ENCODE peak calls at places on chromosomes 4 and X, in five cellular contexts. One of them, this sample, is unnamed.

GRCh38 chr4:153413827-153414226 is 52.3 kb upstream of the TMEM131L start:
- DNase-seq in choroid plexus epithelial cell: no peak
- DNase-seq in kidney epithelial cell: no peak
- DNase-seq in astrocyte of the spinal cord: no peak
- DNase-seq in endothelial cell of umbilical vein: no peak
- DNase-seq in this sample: no peak

GRCh38 chr4:8639021-8639420 is 46.5 kb downstream of the CPZ start:
- DNase-seq in choroid plexus epithelial cell: no peak
- DNase-seq in kidney epithelial cell: no peak
- DNase-seq in astrocyte of the spinal cord: no peak
- DNase-seq in endothelial cell of umbilical vein: no peak
- DNase-seq in this sample: no peak

GRCh38 chr4:153618831-153619230 is 65.2 kb upstream of the TLR2 start:
- DNase-seq in choroid plexus epithelial cell: no peak
- DNase-seq in kidney epithelial cell: no peak
- DNase-seq in astrocyte of the spinal cord: no peak
- DNase-seq in endothelial cell of umbilical vein: no peak
- DNase-seq in this sample: no peak

GRCh38 chr4:107562306-107562705 is 157.7 kb downstream of the PAPSS1 start:
- DNase-seq in choroid plexus epithelial cell: no peak
- DNase-seq in kidney epithelial cell: no peak
- DNase-seq in astrocyte of the spinal cord: no peak
- DNase-seq in endothelial cell of umbilical vein: no peak
- DNase-seq in this sample: no peak

GRCh38 chrX:39167791-39168190 is 366.5 kb downstream of the MID1IP1 start:
- DNase-seq in choroid plexus epithelial cell: no peak
- DNase-seq in kidney epithelial cell: no peak
- DNase-seq in astrocyte of the spinal cord: no peak
- DNase-seq in endothelial cell of umbilical vein: no peak
- DNase-seq in this sample: no peak

GRCh38 chr4:31667701-31668100 is 947.5 kb downstream of the PCDH7 start:
- DNase-seq in choroid plexus epithelial cell: peak
- DNase-seq in kidney epithelial cell: no peak
- DNase-seq in astrocyte of the spinal cord: no peak
- DNase-seq in endothelial cell of umbilical vein: no peak
- DNase-seq in this sample: no peak

GRCh38 chr4:109875106-109875505 is 27.2 kb downstream of the LRIT3 start:
- DNase-seq in choroid plexus epithelial cell: no peak
- DNase-seq in kidney epithelial cell: no peak
- DNase-seq in astrocyte of the spinal cord: no peak
- DNase-seq in endothelial cell of umbilical vein: no peak
- DNase-seq in this sample: no peak

GRCh38 chr4:151409470-151410313 is 716 bp downstream of the FHIP1A start:
- DNase-seq in choroid plexus epithelial cell: peak
- DNase-seq in kidney epithelial cell: no peak
- DNase-seq in astrocyte of the spinal cord: peak
- DNase-seq in endothelial cell of umbilical vein: no peak
- DNase-seq in this sample: peak

GRCh38 chr4:115279300-115279699 is 165.9 kb upstream of the NDST4 start:
- DNase-seq in choroid plexus epithelial cell: no peak
- DNase-seq in kidney epithelial cell: peak
- DNase-seq in astrocyte of the spinal cord: no peak
- DNase-seq in endothelial cell of umbilical vein: no peak
- DNase-seq in this sample: peak

GRCh38 chr4:972651-973424 is 531 bp downstream of the DGKQ start:
- DNase-seq in choroid plexus epithelial cell: no peak
- DNase-seq in kidney epithelial cell: no peak
- DNase-seq in astrocyte of the spinal cord: no peak
- DNase-seq in endothelial cell of umbilical vein: peak
- DNase-seq in this sample: no peak

GRCh38 chr4:1204828-1205591 is 32.6 kb upstream of the SPON2 start:
- DNase-seq in choroid plexus epithelial cell: no peak
- DNase-seq in kidney epithelial cell: no peak
- DNase-seq in astrocyte of the spinal cord: no peak
- DNase-seq in endothelial cell of umbilical vein: no peak
- DNase-seq in this sample: no peak

GRCh38 chr4:87680271-87680670 is 30.2 kb downstream of the DMP1 start:
- DNase-seq in choroid plexus epithelial cell: no peak
- DNase-seq in kidney epithelial cell: no peak
- DNase-seq in astrocyte of the spinal cord: no peak
- DNase-seq in endothelial cell of umbilical vein: no peak
- DNase-seq in this sample: no peak

GRCh38 chr4:1290165-1290977 is 680 bp downstream of the MAEA start:
- DNase-seq in choroid plexus epithelial cell: peak
- DNase-seq in kidney epithelial cell: no peak
- DNase-seq in astrocyte of the spinal cord: no peak
- DNase-seq in endothelial cell of umbilical vein: peak
- DNase-seq in this sample: no peak

GRCh38 chr4:100016191-100016590 is 66.1 kb upstream of the H2AZ1 start:
- DNase-seq in choroid plexus epithelial cell: peak
- DNase-seq in kidney epithelial cell: no peak
- DNase-seq in astrocyte of the spinal cord: peak
- DNase-seq in endothelial cell of umbilical vein: no peak
- DNase-seq in this sample: no peak

GRCh38 chr4:140645614-140646412 is 77.1 kb upstream of the UCP1 start:
- DNase-seq in choroid plexus epithelial cell: no peak
- DNase-seq in kidney epithelial cell: no peak
- DNase-seq in astrocyte of the spinal cord: no peak
- DNase-seq in endothelial cell of umbilical vein: no peak
- DNase-seq in this sample: no peak

GRCh38 chr4:87844476-87844875 is 11.7 kb downstream of the MEPE start:
- DNase-seq in choroid plexus epithelial cell: peak
- DNase-seq in kidney epithelial cell: no peak
- DNase-seq in astrocyte of the spinal cord: peak
- DNase-seq in endothelial cell of umbilical vein: peak
- DNase-seq in this sample: no peak

GRCh38 chr4:48801739-48802138 is 21.7 kb upstream of the FRYL start:
- DNase-seq in choroid plexus epithelial cell: no peak
- DNase-seq in kidney epithelial cell: no peak
- DNase-seq in astrocyte of the spinal cord: no peak
- DNase-seq in endothelial cell of umbilical vein: peak
- DNase-seq in this sample: no peak

GRCh38 chrX:107000013-107000515 is at the start of gene MORC4:
- DNase-seq in choroid plexus epithelial cell: peak
- DNase-seq in kidney epithelial cell: peak
- DNase-seq in astrocyte of the spinal cord: peak
- DNase-seq in endothelial cell of umbilical vein: peak
- DNase-seq in this sample: no peak

GRCh38 chr4:38464328-38464727 is 199.7 kb upstream of the KLF3 start:
- DNase-seq in choroid plexus epithelial cell: no peak
- DNase-seq in kidney epithelial cell: no peak
- DNase-seq in astrocyte of the spinal cord: no peak
- DNase-seq in endothelial cell of umbilical vein: no peak
- DNase-seq in this sample: no peak

GRCh38 chrX:9285342-9285771 is 179.5 kb upstream of the TBL1X start:
- DNase-seq in choroid plexus epithelial cell: no peak
- DNase-seq in kidney epithelial cell: no peak
- DNase-seq in astrocyte of the spinal cord: no peak
- DNase-seq in endothelial cell of umbilical vein: peak
- DNase-seq in this sample: no peak

GRCh38 chr4:41359069-41359769 is 102.5 kb downstream of the UCHL1 start:
- DNase-seq in choroid plexus epithelial cell: no peak
- DNase-seq in kidney epithelial cell: no peak
- DNase-seq in astrocyte of the spinal cord: no peak
- DNase-seq in endothelial cell of umbilical vein: no peak
- DNase-seq in this sample: no peak

GRCh38 chr4:176376032-176376614 is 56.4 kb downstream of the SPCS3 start:
- DNase-seq in choroid plexus epithelial cell: peak
- DNase-seq in kidney epithelial cell: no peak
- DNase-seq in astrocyte of the spinal cord: peak
- DNase-seq in endothelial cell of umbilical vein: peak
- DNase-seq in this sample: no peak

GRCh38 chr4:106444557-106444956 is 76.0 kb upstream of the GIMD1 start:
- DNase-seq in choroid plexus epithelial cell: peak
- DNase-seq in kidney epithelial cell: no peak
- DNase-seq in astrocyte of the spinal cord: peak
- DNase-seq in endothelial cell of umbilical vein: peak
- DNase-seq in this sample: no peak

GRCh38 chr4:183905593-183906485 is 732 bp downstream of the STOX2 start:
- DNase-seq in choroid plexus epithelial cell: peak
- DNase-seq in kidney epithelial cell: no peak
- DNase-seq in astrocyte of the spinal cord: peak
- DNase-seq in endothelial cell of umbilical vein: peak
- DNase-seq in this sample: peak

GRCh38 chrX:145673851-145674250 is 143.8 kb upstream of the SLITRK2 start:
- DNase-seq in choroid plexus epithelial cell: no peak
- DNase-seq in kidney epithelial cell: no peak
- DNase-seq in astrocyte of the spinal cord: no peak
- DNase-seq in endothelial cell of umbilical vein: no peak
- DNase-seq in this sample: no peak

GRCh38 chrX:65522739-65523372 is 11.7 kb downstream of the LAS1L start:
- DNase-seq in choroid plexus epithelial cell: peak
- DNase-seq in kidney epithelial cell: no peak
- DNase-seq in astrocyte of the spinal cord: peak
- DNase-seq in endothelial cell of umbilical vein: no peak
- DNase-seq in this sample: no peak

GRCh38 chr4:57020467-57021101 is 41.9 kb downstream of the POLR2B start:
- DNase-seq in choroid plexus epithelial cell: peak
- DNase-seq in kidney epithelial cell: peak
- DNase-seq in astrocyte of the spinal cord: peak
- DNase-seq in endothelial cell of umbilical vein: peak
- DNase-seq in this sample: peak

GRCh38 chrX:46630141-46630540 is 56.6 kb downstream of the CHST7 start:
- DNase-seq in choroid plexus epithelial cell: peak
- DNase-seq in kidney epithelial cell: no peak
- DNase-seq in astrocyte of the spinal cord: no peak
- DNase-seq in endothelial cell of umbilical vein: no peak
- DNase-seq in this sample: no peak

GRCh38 chr4:161376275-161376674 is 787.5 kb downstream of the FSTL5 start:
- DNase-seq in choroid plexus epithelial cell: peak
- DNase-seq in kidney epithelial cell: no peak
- DNase-seq in astrocyte of the spinal cord: peak
- DNase-seq in endothelial cell of umbilical vein: no peak
- DNase-seq in this sample: no peak

GRCh38 chr4:153036931-153037330 is 100.8 kb downstream of the FHDC1 start:
- DNase-seq in choroid plexus epithelial cell: peak
- DNase-seq in kidney epithelial cell: no peak
- DNase-seq in astrocyte of the spinal cord: no peak
- DNase-seq in endothelial cell of umbilical vein: no peak
- DNase-seq in this sample: no peak

GRCh38 chrX:56813318-56813837 is 84.3 kb downstream of the NBDY start:
- DNase-seq in choroid plexus epithelial cell: peak
- DNase-seq in kidney epithelial cell: no peak
- DNase-seq in astrocyte of the spinal cord: no peak
- DNase-seq in endothelial cell of umbilical vein: peak
- DNase-seq in this sample: no peak

GRCh38 chrX:29687687-29688086 is 527.7 kb upstream of the MAGEB2 start:
- DNase-seq in choroid plexus epithelial cell: peak
- DNase-seq in kidney epithelial cell: no peak
- DNase-seq in astrocyte of the spinal cord: peak
- DNase-seq in endothelial cell of umbilical vein: peak
- DNase-seq in this sample: no peak

GRCh38 chrX:102840871-102841705 is 96.0 kb upstream of the RAB40AL start:
- DNase-seq in choroid plexus epithelial cell: peak
- DNase-seq in kidney epithelial cell: no peak
- DNase-seq in astrocyte of the spinal cord: peak
- DNase-seq in endothelial cell of umbilical vein: peak
- DNase-seq in this sample: no peak
- TF ChIP-seq CTCF in choroid plexus epithelial cell: peak
- TF ChIP-seq CTCF in kidney epithelial cell: peak
- TF ChIP-seq CTCF in astrocyte of the spinal cord: no peak
- TF ChIP-seq CTCF in endothelial cell of umbilical vein: no peak
- TF ChIP-seq CTCF in this sample: peak

DNA sequence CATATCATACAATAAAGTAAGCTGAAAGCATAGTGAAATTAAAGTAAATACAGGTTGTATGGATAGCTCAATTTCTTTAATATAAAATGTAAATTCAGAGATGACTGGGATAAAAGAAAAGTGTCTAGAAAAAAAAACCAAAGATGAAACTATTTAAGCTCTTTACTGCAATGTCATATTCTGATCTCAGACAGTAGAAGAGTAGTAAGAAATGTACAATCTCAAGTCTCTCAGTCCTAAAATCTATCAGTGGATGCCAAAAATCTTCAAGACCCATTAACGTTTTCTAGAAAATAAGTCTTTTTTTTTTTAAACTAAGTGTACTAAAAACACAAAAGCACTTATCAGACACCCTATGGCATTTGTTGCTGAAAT is 13.8 kb downstream of the MGARP start:
- DNase-seq in choroid plexus epithelial cell: no peak
- DNase-seq in kidney epithelial cell: no peak
- DNase-seq in astrocyte of the spinal cord: no peak
- DNase-seq in endothelial cell of umbilical vein: no peak
- DNase-seq in this sample: no peak
- H3K4me3 ChIP-seq in choroid plexus epithelial cell: no peak
- H3K4me3 ChIP-seq in kidney epithelial cell: no peak
- H3K4me3 ChIP-seq in astrocyte of the spinal cord: peak
- H3K4me3 ChIP-seq in endothelial cell of umbilical vein: peak
- H3K4me3 ChIP-seq in this sample: peak

GRCh38 chr4:20317424-20317985 is 65.8 kb downstream of the SLIT2 start:
- DNase-seq in choroid plexus epithelial cell: no peak
- DNase-seq in kidney epithelial cell: no peak
- DNase-seq in astrocyte of the spinal cord: no peak
- DNase-seq in endothelial cell of umbilical vein: no peak
- DNase-seq in this sample: no peak
- TF ChIP-seq CTCF in choroid plexus epithelial cell: no peak
- TF ChIP-seq CTCF in kidney epithelial cell: no peak
- TF ChIP-seq CTCF in astrocyte of the spinal cord: no peak
- TF ChIP-seq CTCF in endothelial cell of umbilical vein: no peak
- TF ChIP-seq CTCF in this sample: no peak

DNA sequence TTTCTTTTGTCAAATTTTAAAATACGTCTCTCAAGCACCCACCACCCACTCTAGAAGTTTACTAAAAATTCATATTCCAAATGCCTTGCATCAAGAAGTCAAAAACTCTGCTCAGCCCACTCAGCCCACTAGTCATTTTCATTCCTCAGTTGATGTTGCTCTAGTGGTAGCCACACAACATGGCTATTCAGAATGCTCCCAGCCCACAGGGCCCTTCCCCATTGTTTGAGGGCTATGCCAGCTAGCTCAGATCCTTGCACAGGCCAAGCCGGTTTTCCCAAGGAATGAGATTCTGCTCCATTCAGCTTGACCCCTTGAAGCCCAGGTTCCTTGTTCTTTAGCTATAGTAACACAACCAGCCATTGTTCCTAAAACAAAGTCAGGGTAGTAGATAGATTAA is 297.5 kb upstream of the RASGEF1B start:
- DNase-seq in choroid plexus epithelial cell: no peak
- DNase-seq in kidney epithelial cell: no peak
- DNase-seq in astrocyte of the spinal cord: no peak
- DNase-seq in endothelial cell of umbilical vein: no peak
- DNase-seq in this sample: no peak
- H3K4me3 ChIP-seq in choroid plexus epithelial cell: no peak
- H3K4me3 ChIP-seq in kidney epithelial cell: no peak
- H3K4me3 ChIP-seq in astrocyte of the spinal cord: no peak
- H3K4me3 ChIP-seq in endothelial cell of umbilical vein: no peak
- H3K4me3 ChIP-seq in this sample: no peak

GRCh38 chrX:102341867-102342266 is 94.9 kb downstream of the NXF2 start:
- DNase-seq in choroid plexus epithelial cell: peak
- DNase-seq in kidney epithelial cell: no peak
- DNase-seq in astrocyte of the spinal cord: no peak
- DNase-seq in endothelial cell of umbilical vein: no peak
- DNase-seq in this sample: no peak

DNA sequence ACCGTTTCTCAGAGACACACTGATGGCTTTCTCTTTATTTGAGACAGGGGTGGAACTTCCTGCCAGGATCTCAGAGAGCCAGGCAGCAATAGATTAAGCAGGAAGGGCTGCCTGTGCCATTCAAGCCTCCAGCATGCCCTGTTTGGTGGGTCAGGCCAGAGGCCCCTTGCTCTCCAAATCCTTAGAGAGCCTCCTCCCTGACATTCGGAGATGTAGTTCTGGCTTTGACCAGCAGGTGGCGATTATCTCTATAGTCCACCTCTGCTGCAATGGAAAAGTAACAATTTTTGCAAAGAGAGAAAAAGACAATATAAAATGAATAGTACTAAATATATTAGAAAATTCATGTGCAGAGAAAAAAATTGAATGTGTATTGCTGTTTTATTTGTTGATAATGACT is 93.9 kb downstream of the NXF2B start:
- DNase-seq in choroid plexus epithelial cell: peak
- DNase-seq in kidney epithelial cell: no peak
- DNase-seq in astrocyte of the spinal cord: peak
- DNase-seq in endothelial cell of umbilical vein: peak
- DNase-seq in this sample: no peak
- TF ChIP-seq CTCF in choroid plexus epithelial cell: peak
- TF ChIP-seq CTCF in kidney epithelial cell: peak
- TF ChIP-seq CTCF in astrocyte of the spinal cord: peak
- TF ChIP-seq CTCF in endothelial cell of umbilical vein: peak
- TF ChIP-seq CTCF in this sample: peak

This sample was measured in epithelial cell of proximal tubule.